ENCODE peak calls at places on chromosome 14, in nine cellular contexts. D, R, H, Y, I, E, P, Z and G are unnamed samples.

GRCh38 chr14:105168496-105168978 is at the start of gene JAG2:
- DNase-seq in D (peak), R (no peak), H (peak), Y (no peak), I (no peak), E (peak), P (peak), Z (peak), G (peak)

GRCh38 chr14:35405304-35405996 is 901 bp upstream of the NFKBIA start:
- DNase-seq in D (peak), R (no peak), H (no peak), Y (no peak), I (peak), E (no peak), P (peak), Z (no peak), G (no peak)

GRCh38 chr14:23984891-23985607 is 3.7 kb upstream of the DHRS4L2 start:
- DNase-seq in D (no peak), R (peak), H (peak), Y (peak), I (no peak), E (no peak), P (no peak), Z (peak), G (peak)

GRCh38 chr14:99274346-99275221 is 2.6 kb upstream of the BCL11B start:
- DNase-seq in D (no peak), R (peak), H (peak), Y (no peak), I (peak), E (no peak), P (peak), Z (peak), G (peak)

GRCh38 chr14:96362071-96362964 is 823 bp downstream of the ATG2B start:
- DNase-seq in D (no peak), R (peak), H (peak), Y (no peak), I (peak), E (peak), P (peak), Z (peak), G (peak)

GRCh38 chr14:105838107-105838506 is 311.7 kb downstream of the TMEM121 start:
- DNase-seq in D (no peak), R (no peak), H (no peak), Y (no peak), I (no peak), E (no peak), P (no peak), Z (no peak), G (no peak)

GRCh38 chr14:94342334-94342934 is 19.3 kb upstream of the SERPINA6 start:
- DNase-seq in D (peak), R (peak), H (peak), Y (peak), I (no peak), E (no peak), P (no peak), Z (peak), G (peak)

GRCh38 chr14:68386950-68387779 is 405.7 kb downstream of the ZFP36L1 start:
- DNase-seq in D (no peak), R (peak), H (peak), Y (no peak), I (no peak), E (no peak), P (no peak), Z (peak), G (no peak)

GRCh38 chr14:97350894-97351713 is 553.9 kb downstream of the VRK1 start:
- DNase-seq in D (no peak), R (no peak), H (no peak), Y (no peak), I (no peak), E (no peak), P (no peak), Z (no peak), G (no peak)

GRCh38 chr14:96254696-96255095 is 1.3 kb upstream of the BDKRB1 start:
- DNase-seq in D (no peak), R (no peak), H (no peak), Y (no peak), I (no peak), E (no peak), P (no peak), Z (no peak), G (no peak)

GRCh38 chr14:98834119-98834518 is 437.9 kb downstream of the BCL11B start:
- DNase-seq in D (no peak), R (no peak), H (no peak), Y (no peak), I (no peak), E (no peak), P (no peak), Z (no peak), G (no peak)

GRCh38 chr14:92591346-92591745 is 77.8 kb downstream of the RIN3 start:
- DNase-seq in D (no peak), R (no peak), H (no peak), Y (no peak), I (no peak), E (no peak), P (no peak), Z (no peak), G (no peak)

GRCh38 chr14:100037351-100037750 is 27.9 kb upstream of the EVL start:
- DNase-seq in D (no peak), R (peak), H (peak), Y (no peak), I (no peak), E (no peak), P (no peak), Z (no peak), G (peak)

GRCh38 chr14:63766616-63767015 is 38.8 kb upstream of the SGPP1 start:
- DNase-seq in D (no peak), R (no peak), H (no peak), Y (no peak), I (no peak), E (no peak), P (no peak), Z (no peak), G (no peak)